ENCODE peak calls at places on chromosome 15, in eight cellular contexts. One of them, this sample, is unnamed.

GRCh38 chr15:35293353-35294130 is 208.4 kb upstream of the NANOGP8 start:
- DNase-seq in fibroblast of the aortic adventitia: peak
- DNase-seq in WERI-Rb-1: no peak
- DNase-seq in breast epithelium: no peak
- DNase-seq in AG10803: peak
- DNase-seq in WTC11: no peak
- DNase-seq in IMR-90: peak
- DNase-seq in neural crest cell: no peak
- DNase-seq in this sample: no peak

GRCh38 chr15:50017522-50017921 is 101.5 kb downstream of the ATP8B4 start:
- DNase-seq in fibroblast of the aortic adventitia: peak
- DNase-seq in AG10803: peak
- DNase-seq in breast epithelium: no peak
- DNase-seq in WTC11: no peak
- DNase-seq in IMR-90: no peak
- DNase-seq in neural crest cell: no peak
- DNase-seq in WERI-Rb-1: no peak
- DNase-seq in this sample: no peak

GRCh38 chr15:90213818-90214204 is 12.7 kb downstream of the SEMA4B start:
- DNase-seq in WTC11: no peak
- DNase-seq in neural crest cell: no peak
- DNase-seq in AG10803: no peak
- DNase-seq in breast epithelium: no peak
- DNase-seq in IMR-90: no peak
- DNase-seq in WERI-Rb-1: peak
- DNase-seq in fibroblast of the aortic adventitia: no peak
- DNase-seq in this sample: no peak

GRCh38 chr15:33104276-33104675 is 90.2 kb downstream of the FMN1 start:
- DNase-seq in WTC11: no peak
- DNase-seq in neural crest cell: no peak
- DNase-seq in breast epithelium: no peak
- DNase-seq in WERI-Rb-1: no peak
- DNase-seq in IMR-90: peak
- DNase-seq in fibroblast of the aortic adventitia: peak
- DNase-seq in AG10803: peak
- DNase-seq in this sample: no peak

GRCh38 chr15:31266712-31267111 is 59.9 kb upstream of the KLF13 start:
- DNase-seq in AG10803: no peak
- DNase-seq in WERI-Rb-1: no peak
- DNase-seq in WTC11: peak
- DNase-seq in fibroblast of the aortic adventitia: no peak
- DNase-seq in breast epithelium: peak
- DNase-seq in neural crest cell: no peak
- DNase-seq in IMR-90: no peak
- DNase-seq in this sample: no peak

GRCh38 chr15:34109775-34110663 is 8.1 kb downstream of the PGBD4 start:
- DNase-seq in WTC11: no peak
- DNase-seq in AG10803: peak
- DNase-seq in fibroblast of the aortic adventitia: peak
- DNase-seq in neural crest cell: no peak
- DNase-seq in IMR-90: peak
- DNase-seq in breast epithelium: no peak
- DNase-seq in WERI-Rb-1: peak
- DNase-seq in this sample: no peak

GRCh38 chr15:39890640-39891039 is 29.4 kb downstream of the GPR176 start:
- DNase-seq in IMR-90: no peak
- DNase-seq in neural crest cell: no peak
- DNase-seq in breast epithelium: no peak
- DNase-seq in WERI-Rb-1: no peak
- DNase-seq in fibroblast of the aortic adventitia: no peak
- DNase-seq in WTC11: no peak
- DNase-seq in AG10803: no peak
- DNase-seq in this sample: no peak

GRCh38 chr15:78077053-78077859 is at the start of gene TBC1D2B:
- DNase-seq in fibroblast of the aortic adventitia: peak
- DNase-seq in IMR-90: peak
- DNase-seq in WTC11: peak
- DNase-seq in AG10803: peak
- DNase-seq in WERI-Rb-1: peak
- DNase-seq in neural crest cell: peak
- DNase-seq in breast epithelium: no peak
- DNase-seq in this sample: no peak

GRCh38 chr15:80747317-80748053 is 31.7 kb upstream of the CEMIP start:
- DNase-seq in WTC11: peak
- DNase-seq in IMR-90: no peak
- DNase-seq in AG10803: no peak
- DNase-seq in neural crest cell: peak
- DNase-seq in breast epithelium: no peak
- DNase-seq in WERI-Rb-1: no peak
- DNase-seq in fibroblast of the aortic adventitia: no peak
- DNase-seq in this sample: no peak

GRCh38 chr15:37037256-37037655 is 63.1 kb downstream of the MEIS2 start:
- DNase-seq in WTC11: no peak
- DNase-seq in breast epithelium: no peak
- DNase-seq in IMR-90: no peak
- DNase-seq in fibroblast of the aortic adventitia: no peak
- DNase-seq in WERI-Rb-1: no peak
- DNase-seq in neural crest cell: no peak
- DNase-seq in AG10803: no peak
- DNase-seq in this sample: no peak

GRCh38 chr15:60340207-60340921 is 57.4 kb downstream of the ANXA2 start:
- DNase-seq in WTC11: peak
- DNase-seq in AG10803: peak
- DNase-seq in WERI-Rb-1: no peak
- DNase-seq in breast epithelium: no peak
- DNase-seq in fibroblast of the aortic adventitia: no peak
- DNase-seq in IMR-90: no peak
- DNase-seq in neural crest cell: no peak
- DNase-seq in this sample: no peak

GRCh38 chr15:38868326-38869114 is 303.9 kb upstream of the RASGRP1 start:
- DNase-seq in WTC11: no peak
- DNase-seq in AG10803: peak
- DNase-seq in breast epithelium: no peak
- DNase-seq in IMR-90: peak
- DNase-seq in WERI-Rb-1: no peak
- DNase-seq in fibroblast of the aortic adventitia: peak
- DNase-seq in neural crest cell: no peak
- DNase-seq in this sample: peak

GRCh38 chr15:23869391-23869790 is 182.3 kb upstream of the NDN start:
- DNase-seq in WTC11: peak
- DNase-seq in breast epithelium: no peak
- DNase-seq in IMR-90: no peak
- DNase-seq in neural crest cell: peak
- DNase-seq in WERI-Rb-1: peak
- DNase-seq in fibroblast of the aortic adventitia: no peak
- DNase-seq in AG10803: no peak
- DNase-seq in this sample: peak

DNA sequence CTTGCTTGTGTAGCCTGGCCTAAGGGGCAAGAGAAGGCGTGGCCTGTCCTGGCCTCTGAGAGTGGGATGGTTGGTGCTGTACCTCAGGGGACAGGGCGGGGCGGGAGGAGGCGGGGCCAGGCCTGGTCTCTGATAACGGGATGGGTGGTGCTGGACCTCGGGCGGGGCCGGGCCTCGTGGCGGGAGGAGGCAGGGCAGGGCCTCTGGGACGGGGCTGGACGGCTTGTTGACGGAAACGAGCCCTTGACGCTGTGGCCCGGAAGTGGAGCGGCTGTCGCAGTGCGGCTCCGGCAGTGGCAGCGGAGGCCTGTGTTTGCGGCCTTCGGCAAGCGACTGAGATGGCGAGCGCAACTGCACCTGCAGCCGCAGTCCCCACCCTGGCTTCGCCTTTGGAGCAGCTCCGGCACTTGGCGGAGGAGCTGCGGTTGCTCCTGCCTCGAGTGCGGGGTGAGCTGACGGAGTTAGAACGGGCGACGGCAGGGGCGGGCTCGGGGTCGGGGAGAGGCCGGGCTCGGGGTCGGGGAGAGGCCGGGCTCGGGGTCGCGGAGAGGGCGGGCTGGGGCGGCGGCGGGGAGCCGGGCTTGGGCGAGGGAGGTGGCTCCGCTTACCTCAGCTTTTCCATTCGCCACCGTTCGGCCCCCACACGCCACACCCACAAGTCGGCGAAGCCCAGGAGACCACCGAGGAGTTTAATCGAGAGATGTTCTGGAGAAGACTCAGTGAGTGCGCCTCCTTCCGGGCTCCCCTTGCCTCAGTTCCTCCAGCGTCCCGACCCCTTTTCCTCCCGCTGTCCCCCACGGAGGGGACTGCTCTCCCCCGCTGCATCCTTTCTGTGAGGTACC is at the start of gene CCNDBP1:
- DNase-seq in WERI-Rb-1: peak
- DNase-seq in IMR-90: peak
- DNase-seq in WTC11: peak
- DNase-seq in neural crest cell: peak
- DNase-seq in fibroblast of the aortic adventitia: peak
- DNase-seq in AG10803: peak
- DNase-seq in breast epithelium: peak
- DNase-seq in this sample: peak
- TF ChIP-seq CTCF in WERI-Rb-1: peak
- TF ChIP-seq CTCF in IMR-90: peak
- TF ChIP-seq CTCF in WTC11: no peak
- TF ChIP-seq CTCF in neural crest cell: peak
- TF ChIP-seq CTCF in fibroblast of the aortic adventitia: peak
- TF ChIP-seq CTCF in AG10803: peak
- TF ChIP-seq CTCF in breast epithelium: no peak
- TF ChIP-seq CTCF in this sample: peak

DNA sequence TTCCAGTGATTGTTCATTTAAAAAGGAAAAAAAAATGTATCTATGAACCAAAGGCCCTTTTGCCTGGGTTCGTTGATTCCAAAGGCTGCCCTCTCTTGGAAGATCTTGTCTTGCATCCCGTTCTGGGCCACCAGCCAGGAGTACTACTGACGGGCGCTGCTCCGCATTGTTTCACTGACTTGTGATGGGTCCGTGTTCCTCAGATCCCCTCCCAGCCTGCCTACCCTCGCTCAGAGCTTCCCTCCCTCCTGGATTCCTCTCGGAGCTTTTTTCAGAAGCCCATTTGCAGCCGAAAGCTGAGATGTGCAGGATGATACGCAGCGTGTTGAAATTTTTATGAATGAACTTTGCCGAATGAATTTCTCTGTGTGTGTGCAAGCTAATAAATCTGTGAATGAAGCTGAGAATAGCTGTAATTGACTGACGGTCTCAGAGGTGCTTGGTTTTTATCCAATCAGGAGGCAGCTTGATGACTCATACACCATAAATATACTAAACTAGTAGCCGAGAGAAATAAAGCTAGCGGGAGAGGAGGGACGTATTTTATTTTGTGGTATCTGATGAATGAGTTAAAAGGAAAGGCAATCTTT is at the start of gene SHC4:
- DNase-seq in AG10803: peak
- DNase-seq in neural crest cell: peak
- DNase-seq in fibroblast of the aortic adventitia: peak
- DNase-seq in IMR-90: peak
- DNase-seq in WERI-Rb-1: no peak
- DNase-seq in WTC11: peak
- DNase-seq in breast epithelium: peak
- DNase-seq in this sample: peak
- TF ChIP-seq CTCF in AG10803: peak
- TF ChIP-seq CTCF in neural crest cell: peak
- TF ChIP-seq CTCF in fibroblast of the aortic adventitia: peak
- TF ChIP-seq CTCF in IMR-90: peak
- TF ChIP-seq CTCF in WERI-Rb-1: no peak
- TF ChIP-seq CTCF in WTC11: no peak
- TF ChIP-seq CTCF in breast epithelium: no peak
- TF ChIP-seq CTCF in this sample: peak

GRCh38 chr15:72585659-72586058 is 68.8 kb upstream of the GOLGA6B start:
- DNase-seq in AG10803: peak
- DNase-seq in WERI-Rb-1: peak
- DNase-seq in neural crest cell: no peak
- DNase-seq in WTC11: no peak
- DNase-seq in fibroblast of the aortic adventitia: peak
- DNase-seq in IMR-90: peak
- DNase-seq in breast epithelium: no peak
- DNase-seq in this sample: no peak
- TF ChIP-seq CTCF in AG10803: peak
- TF ChIP-seq CTCF in WERI-Rb-1: peak
- TF ChIP-seq CTCF in neural crest cell: no peak
- TF ChIP-seq CTCF in WTC11: no peak
- TF ChIP-seq CTCF in fibroblast of the aortic adventitia: peak
- TF ChIP-seq CTCF in IMR-90: peak
- TF ChIP-seq CTCF in breast epithelium: no peak
- TF ChIP-seq CTCF in this sample: peak

DNA sequence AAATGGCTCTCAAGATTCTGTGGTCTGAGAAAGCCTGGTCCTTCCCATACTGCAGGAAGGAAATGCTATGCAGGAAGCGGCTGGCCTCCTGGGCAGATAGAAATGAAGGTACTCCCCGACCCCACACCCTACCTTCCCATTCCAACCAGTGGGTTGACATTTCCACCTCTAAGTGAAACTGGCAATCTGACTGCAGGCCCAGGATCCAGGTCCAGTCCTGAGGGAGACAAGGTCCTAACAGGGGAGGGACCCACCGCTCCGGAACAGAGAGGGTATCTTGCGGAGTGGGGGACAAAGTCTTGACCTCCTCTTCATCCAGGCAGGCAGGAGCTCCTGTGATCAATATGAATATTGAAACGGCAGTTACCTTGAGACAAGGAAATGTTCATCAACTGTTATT is 6.6 kb upstream of the LOXL1 start:
- DNase-seq in WERI-Rb-1: no peak
- DNase-seq in neural crest cell: no peak
- DNase-seq in WTC11: no peak
- DNase-seq in breast epithelium: no peak
- DNase-seq in AG10803: no peak
- DNase-seq in fibroblast of the aortic adventitia: no peak
- DNase-seq in IMR-90: no peak
- DNase-seq in this sample: no peak
- TF ChIP-seq CTCF in WERI-Rb-1: no peak
- TF ChIP-seq CTCF in neural crest cell: no peak
- TF ChIP-seq CTCF in WTC11: no peak
- TF ChIP-seq CTCF in breast epithelium: no peak
- TF ChIP-seq CTCF in AG10803: no peak
- TF ChIP-seq CTCF in fibroblast of the aortic adventitia: no peak
- TF ChIP-seq CTCF in IMR-90: no peak
- TF ChIP-seq CTCF in this sample: no peak

DNA sequence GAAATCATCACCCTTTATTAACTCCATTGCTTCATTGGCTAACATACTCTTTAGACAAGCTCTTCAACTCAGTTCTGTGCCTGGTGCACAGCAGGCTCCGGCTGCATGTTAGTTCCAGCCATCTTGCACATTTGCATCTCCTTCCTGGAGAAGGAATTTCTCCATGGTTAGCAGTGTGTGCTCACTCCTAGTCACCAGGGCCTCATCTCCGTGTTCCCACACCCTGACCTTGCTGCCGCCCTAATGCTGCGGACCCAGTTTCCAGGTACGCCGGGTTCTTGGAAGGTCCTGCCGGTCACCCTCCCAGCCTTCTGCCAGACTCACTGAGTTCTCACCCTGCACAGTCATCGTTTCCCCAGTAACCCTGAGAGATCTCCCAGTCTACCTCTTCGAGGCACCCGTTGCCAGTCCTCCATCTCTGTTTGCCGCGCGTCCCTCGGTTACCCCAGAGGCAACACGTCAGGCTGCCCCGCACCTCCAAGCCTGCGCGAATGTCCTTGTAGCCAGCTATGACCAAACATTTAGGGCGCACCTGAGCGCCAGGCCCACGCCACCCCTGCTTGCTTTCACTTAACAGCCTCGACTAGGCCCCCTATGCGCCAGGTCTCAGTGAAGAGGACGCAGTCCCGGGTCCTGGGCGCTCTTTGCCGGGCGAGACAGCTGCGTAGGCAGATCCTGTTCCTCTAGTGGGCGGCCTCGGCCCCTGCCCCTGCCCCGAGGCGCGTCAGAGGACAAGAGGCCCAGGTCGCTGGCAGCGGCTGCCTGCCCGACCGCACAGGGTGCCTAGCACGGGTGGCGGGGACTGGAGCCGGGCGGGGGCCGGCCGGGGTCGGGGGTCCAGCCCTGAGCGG is 744 bp upstream of the ZNF592 start:
- DNase-seq in WERI-Rb-1: peak
- DNase-seq in neural crest cell: peak
- DNase-seq in IMR-90: peak
- DNase-seq in breast epithelium: peak
- DNase-seq in fibroblast of the aortic adventitia: peak
- DNase-seq in AG10803: peak
- DNase-seq in WTC11: peak
- DNase-seq in this sample: no peak
- TF ChIP-seq CTCF in WERI-Rb-1: no peak
- TF ChIP-seq CTCF in neural crest cell: no peak
- TF ChIP-seq CTCF in IMR-90: no peak
- TF ChIP-seq CTCF in breast epithelium: no peak
- TF ChIP-seq CTCF in fibroblast of the aortic adventitia: peak
- TF ChIP-seq CTCF in AG10803: peak
- TF ChIP-seq CTCF in WTC11: no peak
- TF ChIP-seq CTCF in this sample: peak